ENCODE peak calls at places on chromosomes 7 and 10, in ten cellular contexts. E is transverse colon; R is GM23248; K is CD8-positive, alpha-beta memory T cell; A is right cardiac atrium; J is tibial nerve; W is A673; M is psoas muscle; D is BE2C; Q is thoracic aorta. F is an unnamed sample.

GRCh38 chr7:127844707-127845331 is 186.4 kb downstream of the LRRC4 start:
- DNase-seq in E (peak; percentile 61), R (peak; percentile 73), K (no peak), A (peak; percentile 79), J (peak; percentile 30), W (no peak), M (peak; percentile 70), D (peak; percentile 46), Q (no peak), F (no peak)

GRCh38 chr10:77770081-77770867 is 132.7 kb upstream of the KCNMA1 start:
- DNase-seq in E (no peak), R (no peak), K (no peak), A (no peak), J (no peak), W (no peak), M (no peak), D (no peak), Q (no peak), F (no peak)

GRCh38 chr10:104029528-104029875 is 56.2 kb downstream of the COL17A1 start:
- DNase-seq in E (no peak), R (peak; percentile 87), K (no peak), A (peak; percentile 93), J (peak; percentile 3), W (no peak), M (peak; percentile 84), D (no peak), Q (no peak), F (no peak)

GRCh38 chr7:90445633-90446032 is 23.8 kb upstream of the PTTG1IP2 start:
- DNase-seq in E (no peak), R (no peak), K (no peak), A (no peak), J (no peak), W (no peak), M (no peak), D (no peak), Q (no peak), F (no peak)

GRCh38 chr10:127996586-127996985 is 89.7 kb downstream of the PTPRE start:
- DNase-seq in E (no peak), R (peak; percentile 71), K (no peak), A (peak; percentile 76), J (peak; percentile 62), W (no peak), M (peak; percentile 72), D (no peak), Q (no peak), F (no peak)

GRCh38 chr7:125061776-125062397 is 132.3 kb upstream of the POT1 start:
- DNase-seq in E (no peak), R (peak; percentile 37), K (no peak), A (no peak), J (no peak), W (peak; percentile 58), M (no peak), D (no peak), Q (no peak), F (no peak)

GRCh38 chr10:11612004-11613001 is 853 bp upstream of the USP6NL start:
- DNase-seq in E (no peak), R (peak; percentile 46), K (no peak), A (no peak), J (no peak), W (peak; percentile 27), M (no peak), D (no peak), Q (no peak), F (no peak)

GRCh38 chr10:133456041-133456951 is 2.6 kb downstream of the SCART1 start:
- DNase-seq in E (no peak), R (no peak), K (no peak), A (no peak), J (no peak), W (no peak), M (peak; percentile 42), D (no peak), Q (no peak), F (no peak)

GRCh38 chr7:158097106-158097505 is 490.5 kb downstream of the PTPRN2 start:
- DNase-seq in E (no peak), R (no peak), K (no peak), A (no peak), J (no peak), W (no peak), M (no peak), D (no peak), Q (no peak), F (no peak)

GRCh38 chr7:101330011-101330484 is 8.4 kb upstream of the IFT22 start:
- DNase-seq in E (no peak), R (no peak), K (no peak), A (peak; percentile 76), J (no peak), W (no peak), M (no peak), D (peak; percentile 47), Q (no peak), F (no peak)

GRCh38 chr7:99108615-99109014 is 35.3 kb downstream of the SMURF1 start:
- DNase-seq in E (no peak), R (peak; percentile 86), K (no peak), A (no peak), J (no peak), W (no peak), M (no peak), D (no peak), Q (no peak), F (no peak)

GRCh38 chr7:130941322-130942210 is 207.6 kb upstream of the KLF14 start:
- DNase-seq in E (peak; percentile 72), R (no peak), K (peak; percentile 56), A (peak; percentile 62), J (peak; percentile 56), W (peak; percentile 76), M (peak; percentile 94), D (peak; percentile 79), Q (no peak), F (peak; percentile 76)

GRCh38 chr10:63522129-63522687 is 1.0 kb downstream of the REEP3 start:
- DNase-seq in E (no peak), R (peak; percentile 59), K (no peak), A (no peak), J (no peak), W (peak; percentile 47), M (no peak), D (no peak), Q (no peak), F (no peak)

GRCh38 chr7:6175642-6176041 is 96.8 kb downstream of the CYTH3 start:
- DNase-seq in E (no peak), R (peak; percentile 77), K (no peak), A (peak; percentile 30), J (peak; percentile 32), W (no peak), M (no peak), D (no peak), Q (no peak), F (no peak)

GRCh38 chr7:116231543-116232401 is 21.4 kb downstream of the TES start:
- DNase-seq in E (no peak), R (peak; percentile 67), K (no peak), A (no peak), J (no peak), W (peak; percentile 57), M (no peak), D (no peak), Q (no peak), F (no peak)

GRCh38 chr10:103668351-103669242 is 175.1 kb downstream of the NEURL1 start:
- DNase-seq in E (peak; percentile 51), R (peak; percentile 94), K (no peak), A (peak; percentile 96), J (peak; percentile 65), W (no peak), M (peak; percentile 87), D (peak; percentile 57), Q (no peak), F (no peak)

GRCh38 chr10:75493464-75493863 is 62.0 kb downstream of the LRMDA start:
- DNase-seq in E (no peak), R (peak; percentile 86), K (no peak), A (no peak), J (no peak), W (no peak), M (no peak), D (no peak), Q (no peak), F (no peak)

GRCh38 chr7:123538189-123538714 is 3.9 kb upstream of the IQUB start:
- DNase-seq in E (no peak), R (peak; percentile 88), K (no peak), A (no peak), J (no peak), W (peak; percentile 82), M (no peak), D (no peak), Q (no peak), F (no peak)

GRCh38 chr10:71744897-71745658 is 25.5 kb upstream of the C10orf105 start:
- DNase-seq in E (no peak), R (no peak), K (no peak), A (peak; percentile 54), J (no peak), W (no peak), M (peak; percentile 40), D (no peak), Q (no peak), F (no peak)
- H3K4me1 ChIP-seq in E (peaks cover 49% of the 10 kb centered on the region), R (no peaks in the 10 kb centered on the region), K (peaks cover 100% of the 10 kb centered on the region), A (peaks cover 36% of the 10 kb centered on the region), J (no peaks in the 10 kb centered on the region), W (no peaks in the 10 kb centered on the region), M (peaks cover 35% of the 10 kb centered on the region), D (no peaks in the 10 kb centered on the region), Q (peaks cover 21% of the 10 kb centered on the region), F (peaks cover 17% of the 10 kb centered on the region)

DNA sequence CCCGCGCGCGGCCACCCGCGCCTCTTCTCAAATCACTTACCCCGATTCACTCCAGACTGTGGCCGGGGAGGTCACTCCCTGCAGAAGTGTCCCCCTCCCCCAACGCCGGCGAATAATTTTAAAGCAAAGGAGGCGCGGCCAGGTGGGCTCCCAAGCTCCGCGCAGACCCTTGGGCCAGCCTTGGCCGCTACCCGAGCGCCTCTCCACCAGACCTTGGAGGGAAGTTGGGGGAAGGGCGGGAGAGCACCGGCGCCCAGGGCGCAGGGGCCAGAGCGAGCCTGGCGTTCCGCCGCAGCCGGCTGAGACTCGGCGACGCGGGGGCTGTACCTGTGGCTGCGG is 270 bp downstream of the MKX start:
- DNase-seq in E (peak; percentile 7), R (no peak), K (no peak), A (peak; percentile 28), J (no peak), W (no peak), M (peak; percentile 44), D (no peak), Q (no peak), F (no peak)
- H3K27me3 ChIP-seq in E (peaks cover 100% of the 10 kb centered on the region), R (peaks cover 14% of the 10 kb centered on the region), K (peaks cover 62% of the 10 kb centered on the region), A (no peaks in the 10 kb centered on the region), J (no peaks in the 10 kb centered on the region), W (peaks cover 81% of the 10 kb centered on the region), M (peaks cover 4% of the 10 kb centered on the region), D (peaks cover 81% of the 10 kb centered on the region), Q (no peaks in the 10 kb centered on the region), F (peaks cover 11% of the 10 kb centered on the region)

DNA sequence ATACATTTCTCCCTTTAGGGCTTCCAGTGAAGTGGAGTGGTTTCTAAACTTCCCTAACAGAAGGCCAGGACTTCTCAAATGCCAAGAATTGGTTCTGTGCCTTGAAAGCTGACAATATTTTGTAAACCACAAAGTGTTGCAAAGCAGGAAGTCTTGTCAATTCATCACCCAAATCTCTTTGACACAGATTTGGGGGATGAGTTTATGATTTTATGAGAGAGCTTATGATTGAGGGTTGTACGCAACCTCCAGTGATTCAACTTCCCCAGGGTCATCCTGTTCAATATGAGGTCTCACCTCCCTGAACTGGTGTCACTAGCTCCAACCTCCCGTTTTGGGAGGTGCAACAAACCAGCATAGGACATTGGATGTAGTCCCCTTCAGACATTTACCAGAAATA is 83.7 kb downstream of the PRLHR start:
- DNase-seq in E (no peak), R (no peak), K (no peak), A (no peak), J (no peak), W (no peak), M (no peak), D (no peak), Q (no peak), F (no peak)
- H3K4me1 ChIP-seq in E (no peaks in the 10 kb centered on the region), R (peaks cover 4% of the 10 kb centered on the region), K (no peaks in the 10 kb centered on the region), A (no peaks in the 10 kb centered on the region), J (no peaks in the 10 kb centered on the region), W (no peaks in the 10 kb centered on the region), M (no peaks in the 10 kb centered on the region), D (no peaks in the 10 kb centered on the region), Q (no peaks in the 10 kb centered on the region), F (no peaks in the 10 kb centered on the region)

GRCh38 chr7:47407821-47408674 is 173.9 kb downstream of the TNS3 start:
- DNase-seq in E (peak; percentile 47), R (no peak), K (no peak), A (no peak), J (no peak), W (no peak), M (no peak), D (no peak), Q (no peak), F (peak; percentile 32)
- H3K27me3 ChIP-seq in E (no peaks in the 10 kb centered on the region), R (no peaks in the 10 kb centered on the region), K (no peaks in the 10 kb centered on the region), A (no peaks in the 10 kb centered on the region), J (no peaks in the 10 kb centered on the region), W (peaks cover 5% of the 10 kb centered on the region), M (no peaks in the 10 kb centered on the region), D (no peaks in the 10 kb centered on the region), Q (no peaks in the 10 kb centered on the region), F (no peaks in the 10 kb centered on the region)